ENCODE peak calls at places on chromosome 3, in ten cellular contexts. One of them, this sample, is unnamed.

GRCh38 chr3:99366663-99367429 is 271.5 kb upstream of the COL8A1 start:
- DNase-seq in neuronal stem cell: no peak
- DNase-seq in cardiac fibroblast: no peak
- DNase-seq in cerebellum: no peak
- DNase-seq in left colon: no peak
- DNase-seq in stimulated activated CD8-positive, alpha-beta memory T cell treated with anti-CD3 and anti-CD28 coated beads, Interleukin-15, amount 100 ng/mL, for 1 hour: no peak
- DNase-seq in SJSA1: no peak
- DNase-seq in AG09319: no peak
- DNase-seq in dorsolateral prefrontal cortex: no peak
- DNase-seq in Karpas-422: peak
- DNase-seq in this sample: peak

GRCh38 chr3:64445318-64446300 is 220.3 kb upstream of the PRICKLE2 start:
- DNase-seq in neuronal stem cell: peak
- DNase-seq in cardiac fibroblast: peak
- DNase-seq in cerebellum: no peak
- DNase-seq in left colon: peak
- DNase-seq in stimulated activated CD8-positive, alpha-beta memory T cell treated with anti-CD3 and anti-CD28 coated beads, Interleukin-15, amount 100 ng/mL, for 1 hour: no peak
- DNase-seq in SJSA1: no peak
- DNase-seq in AG09319: no peak
- DNase-seq in dorsolateral prefrontal cortex: peak
- DNase-seq in Karpas-422: no peak
- DNase-seq in this sample: peak

GRCh38 chr3:129118745-129119144 is 2.9 kb downstream of the RAB43 start:
- DNase-seq in neuronal stem cell: no peak
- DNase-seq in cardiac fibroblast: no peak
- DNase-seq in cerebellum: no peak
- DNase-seq in left colon: no peak
- DNase-seq in stimulated activated CD8-positive, alpha-beta memory T cell treated with anti-CD3 and anti-CD28 coated beads, Interleukin-15, amount 100 ng/mL, for 1 hour: no peak
- DNase-seq in SJSA1: no peak
- DNase-seq in AG09319: no peak
- DNase-seq in dorsolateral prefrontal cortex: no peak
- DNase-seq in Karpas-422: no peak
- DNase-seq in this sample: no peak

GRCh38 chr3:8992854-8993253 is 29.6 kb upstream of the RAD18 start:
- DNase-seq in neuronal stem cell: no peak
- DNase-seq in cardiac fibroblast: no peak
- DNase-seq in cerebellum: no peak
- DNase-seq in left colon: no peak
- DNase-seq in stimulated activated CD8-positive, alpha-beta memory T cell treated with anti-CD3 and anti-CD28 coated beads, Interleukin-15, amount 100 ng/mL, for 1 hour: no peak
- DNase-seq in SJSA1: no peak
- DNase-seq in AG09319: no peak
- DNase-seq in dorsolateral prefrontal cortex: no peak
- DNase-seq in Karpas-422: no peak
- DNase-seq in this sample: no peak

GRCh38 chr3:71518089-71518488 is 65.4 kb downstream of the FOXP1 start:
- DNase-seq in neuronal stem cell: no peak
- DNase-seq in cardiac fibroblast: no peak
- DNase-seq in cerebellum: no peak
- DNase-seq in left colon: no peak
- DNase-seq in stimulated activated CD8-positive, alpha-beta memory T cell treated with anti-CD3 and anti-CD28 coated beads, Interleukin-15, amount 100 ng/mL, for 1 hour: no peak
- DNase-seq in SJSA1: no peak
- DNase-seq in AG09319: no peak
- DNase-seq in dorsolateral prefrontal cortex: no peak
- DNase-seq in Karpas-422: no peak
- DNase-seq in this sample: no peak

GRCh38 chr3:129606522-129607390 is at the start of gene PLXND1:
- DNase-seq in neuronal stem cell: no peak
- DNase-seq in cardiac fibroblast: peak
- DNase-seq in cerebellum: peak
- DNase-seq in left colon: no peak
- DNase-seq in stimulated activated CD8-positive, alpha-beta memory T cell treated with anti-CD3 and anti-CD28 coated beads, Interleukin-15, amount 100 ng/mL, for 1 hour: no peak
- DNase-seq in SJSA1: peak
- DNase-seq in AG09319: no peak
- DNase-seq in dorsolateral prefrontal cortex: peak
- DNase-seq in Karpas-422: peak
- DNase-seq in this sample: peak

GRCh38 chr3:32045091-32045964 is 61.1 kb upstream of the GPD1L start:
- DNase-seq in neuronal stem cell: no peak
- DNase-seq in cardiac fibroblast: peak
- DNase-seq in cerebellum: peak
- DNase-seq in left colon: peak
- DNase-seq in stimulated activated CD8-positive, alpha-beta memory T cell treated with anti-CD3 and anti-CD28 coated beads, Interleukin-15, amount 100 ng/mL, for 1 hour: no peak
- DNase-seq in SJSA1: no peak
- DNase-seq in AG09319: peak
- DNase-seq in dorsolateral prefrontal cortex: no peak
- DNase-seq in Karpas-422: no peak
- DNase-seq in this sample: peak

GRCh38 chr3:167653750-167654149 is at the start of gene WDR49:
- DNase-seq in neuronal stem cell: peak
- DNase-seq in cardiac fibroblast: no peak
- DNase-seq in cerebellum: no peak
- DNase-seq in left colon: no peak
- DNase-seq in stimulated activated CD8-positive, alpha-beta memory T cell treated with anti-CD3 and anti-CD28 coated beads, Interleukin-15, amount 100 ng/mL, for 1 hour: no peak
- DNase-seq in SJSA1: no peak
- DNase-seq in AG09319: no peak
- DNase-seq in dorsolateral prefrontal cortex: no peak
- DNase-seq in Karpas-422: no peak
- DNase-seq in this sample: peak

GRCh38 chr3:13016083-13016725 is 57.0 kb downstream of the IQSEC1 start:
- DNase-seq in neuronal stem cell: no peak
- DNase-seq in cardiac fibroblast: no peak
- DNase-seq in cerebellum: no peak
- DNase-seq in left colon: peak
- DNase-seq in stimulated activated CD8-positive, alpha-beta memory T cell treated with anti-CD3 and anti-CD28 coated beads, Interleukin-15, amount 100 ng/mL, for 1 hour: no peak
- DNase-seq in SJSA1: no peak
- DNase-seq in AG09319: no peak
- DNase-seq in dorsolateral prefrontal cortex: no peak
- DNase-seq in Karpas-422: peak
- DNase-seq in this sample: no peak

GRCh38 chr3:122356402-122356801 is 26.6 kb downstream of the MIX23 start:
- DNase-seq in neuronal stem cell: peak
- DNase-seq in cardiac fibroblast: peak
- DNase-seq in cerebellum: no peak
- DNase-seq in left colon: peak
- DNase-seq in stimulated activated CD8-positive, alpha-beta memory T cell treated with anti-CD3 and anti-CD28 coated beads, Interleukin-15, amount 100 ng/mL, for 1 hour: no peak
- DNase-seq in SJSA1: peak
- DNase-seq in AG09319: no peak
- DNase-seq in dorsolateral prefrontal cortex: no peak
- DNase-seq in Karpas-422: peak
- DNase-seq in this sample: peak

This sample was measured in GM23338.